ENCODE peak calls at places on chromosomes 13 and 19, in six cellular contexts. G is stimulated activated CD4-positive, alpha-beta T cell treated with anti-CD3 and anti-CD28 coated beads, Interleukin-1b, Interleukin-23, amount 100 ng/mL, for 1 hour; J is activated CD4-positive, CD25-positive, alpha-beta regulatory T cell treated with anti-CD3 and anti-CD28 coated beads, Interleukin-2, amount 50 U/mL, for 16 hours; W is occipital lobe; N is iris pigment epithelial cell; T is T-helper 1 cell. U is an unnamed sample.

GRCh38 chr19:4910594-4911273 is 1.4 kb downstream of the UHRF1 start:
- DNase-seq in G (no peak), J (no peak), W (no peak), N (peak), T (peak), U (no peak)

GRCh38 chr13:58324130-58324529 is 692.6 kb downstream of the PCDH17 start:
- DNase-seq in G (no peak), J (no peak), W (no peak), N (no peak), T (no peak), U (no peak)

GRCh38 chr13:83414393-83414792 is 467.9 kb downstream of the SLITRK1 start:
- DNase-seq in G (no peak), J (no peak), W (no peak), N (peak), T (no peak), U (no peak)

GRCh38 chr13:62158520-62158919 is 742.9 kb upstream of the PCDH20 start:
- DNase-seq in G (no peak), J (no peak), W (no peak), N (no peak), T (no peak), U (no peak)

GRCh38 chr19:38707512-38708114 is 36.7 kb downstream of the CAPN12 start:
- DNase-seq in G (no peak), J (no peak), W (no peak), N (peak), T (no peak), U (no peak)

GRCh38 chr13:72782717-72783116 is 784 bp downstream of the PIBF1 start:
- DNase-seq in G (no peak), J (no peak), W (no peak), N (peak), T (peak), U (no peak)

GRCh38 chr19:58513694-58514563 is 2.1 kb upstream of the SLC27A5 start:
- DNase-seq in G (peak), J (peak), W (peak), N (peak), T (peak), U (peak)

GRCh38 chr19:14494910-14495677 is 833 bp downstream of the GIPC1 start:
- DNase-seq in G (no peak), J (no peak), W (no peak), N (no peak), T (no peak), U (no peak)

GRCh38 chr19:658916-659839 is 3.8 kb downstream of the RNF126 start:
- DNase-seq in G (no peak), J (no peak), W (peak), N (no peak), T (no peak), U (no peak)

GRCh38 chr13:48281556-48281955 is 22.0 kb upstream of the RB1 start:
- DNase-seq in G (no peak), J (no peak), W (no peak), N (no peak), T (no peak), U (no peak)

GRCh38 chr13:43686557-43686956 is 100.2 kb downstream of the ENOX1 start:
- DNase-seq in G (no peak), J (no peak), W (no peak), N (peak), T (no peak), U (no peak)

GRCh38 chr13:99959538-99960230 is 11.9 kb downstream of the ZIC5 start:
- DNase-seq in G (no peak), J (no peak), W (no peak), N (peak), T (no peak), U (no peak)

GRCh38 chr19:36169084-36169760 is 17.0 kb upstream of the COX7A1 start:
- DNase-seq in G (no peak), J (no peak), W (no peak), N (no peak), T (no peak), U (no peak)

GRCh38 chr13:65595881-65596280 is 1634.3 kb downstream of the PCDH9 start:
- DNase-seq in G (no peak), J (no peak), W (no peak), N (peak), T (no peak), U (no peak)

GRCh38 chr19:19632661-19633060 is 4.6 kb upstream of the LPAR2 start:
- DNase-seq in G (no peak), J (no peak), W (no peak), N (no peak), T (no peak), U (no peak)

GRCh38 chr19:47023448-47023794 is 3.8 kb downstream of the NPAS1 start:
- DNase-seq in G (no peak), J (no peak), W (no peak), N (no peak), T (no peak), U (no peak)

GRCh38 chr13:26719356-26719945 is 41.1 kb downstream of the GPR12 start:
- DNase-seq in G (no peak), J (no peak), W (no peak), N (no peak), T (no peak), U (no peak)

GRCh38 chr13:111315347-111315995 is 5.0 kb upstream of the TEX29 start:
- DNase-seq in G (no peak), J (no peak), W (no peak), N (peak), T (no peak), U (no peak)

GRCh38 chr13:75432811-75433244 is 49.1 kb downstream of the TBC1D4 start:
- DNase-seq in G (no peak), J (no peak), W (no peak), N (no peak), T (no peak), U (no peak)

GRCh38 chr13:93951153-93951552 is 528.3 kb downstream of the DCT start:
- DNase-seq in G (no peak), J (no peak), W (no peak), N (peak), T (no peak), U (no peak)

GRCh38 chr19:34308381-34309367 is 54.3 kb downstream of the GARRE1 start:
- DNase-seq in G (no peak), J (no peak), W (no peak), N (peak), T (peak), U (no peak)

GRCh38 chr13:78657699-78658629 is 991 bp downstream of the OBI1 start:
- DNase-seq in G (no peak), J (no peak), W (no peak), N (peak), T (peak), U (peak)

GRCh38 chr19:50311723-50312635 is 17.2 kb downstream of the KCNC3 start:
- DNase-seq in G (no peak), J (no peak), W (peak), N (no peak), T (no peak), U (no peak)

GRCh38 chr13:72458701-72459100 is 268.7 kb downstream of the MZT1 start:
- DNase-seq in G (no peak), J (no peak), W (no peak), N (peak), T (no peak), U (no peak)

GRCh38 chr19:6268382-6268771 is 11.4 kb downstream of the MLLT1 start:
- DNase-seq in G (no peak), J (no peak), W (no peak), N (no peak), T (no peak), U (no peak)

GRCh38 chr19:48770734-48771472 is 15.6 kb downstream of the FGF21 start:
- DNase-seq in G (no peak), J (no peak), W (no peak), N (no peak), T (no peak), U (no peak)

GRCh38 chr19:30535011-30535410 is 162.8 kb downstream of the ZNF536 start:
- DNase-seq in G (no peak), J (no peak), W (no peak), N (no peak), T (no peak), U (no peak)

GRCh38 chr13:31054632-31055031 is 107.1 kb downstream of the HSPH1 start:
- DNase-seq in G (no peak), J (no peak), W (no peak), N (no peak), T (no peak), U (no peak)

U was measured in iPS DF 19.7.